ENCODE peak calls at places on chromosomes 16 and 17, in five cellular contexts. J is activated CD8-positive, alpha-beta memory T cell treated with anti-CD3 and anti-CD28 coated beads, Interleukin-2, amount 50 U/mL, for 48 hours; W is iPS-NIHi11; S is T-helper 2 cell; R is astrocyte. A is an unnamed sample.

GRCh38 chr17:55273579-55274370 is 9.0 kb downstream of the HLF start:
- DNase-seq in J (no peak), S (no peak), R (no peak), W (no peak), A (peak)

GRCh38 chr16:65773319-65773874 is 593.1 kb upstream of the CDH5 start:
- DNase-seq in W (peak), J (no peak), R (no peak), S (no peak), A (no peak)

GRCh38 chr17:12402963-12403622 is 262.6 kb upstream of the MYOCD start:
- DNase-seq in S (no peak), W (no peak), J (no peak), R (peak), A (no peak)

GRCh38 chr17:55969577-55969976 is 183.7 kb upstream of the ANKFN1 start:
- DNase-seq in R (no peak), W (no peak), S (no peak), J (no peak), A (no peak)

GRCh38 chr17:74390680-74391653 is 23.7 kb downstream of the GPR142 start:
- DNase-seq in S (no peak), R (no peak), J (no peak), W (no peak), A (no peak)

GRCh38 chr17:78484300-78485159 is 92.7 kb downstream of the DNAH17 start:
- DNase-seq in S (peak), R (no peak), W (peak), J (peak), A (no peak)

GRCh38 chr17:80688994-80689635 is 144.5 kb downstream of the RPTOR start:
- DNase-seq in W (no peak), J (no peak), R (no peak), S (no peak), A (no peak)

GRCh38 chr17:28280826-28281225 is 38.2 kb upstream of the TMEM97 start:
- DNase-seq in R (no peak), J (no peak), W (no peak), S (no peak), A (no peak)

GRCh38 chr16:10128397-10129258 is 53.6 kb downstream of the GRIN2A start:
- DNase-seq in J (no peak), S (no peak), R (no peak), W (no peak), A (no peak)

GRCh38 chr17:57246257-57246656 is 10.1 kb upstream of the MSI2 start:
- DNase-seq in W (no peak), S (no peak), J (no peak), R (no peak), A (no peak)

GRCh38 chr16:8464979-8465378 is 125.3 kb downstream of the TMEM114 start:
- DNase-seq in W (no peak), R (no peak), S (no peak), J (no peak), A (no peak)

GRCh38 chr16:23024044-23024443 is 125.2 kb downstream of the USP31 start:
- DNase-seq in S (no peak), W (no peak), J (no peak), R (no peak), A (no peak)

GRCh38 chr16:89410794-89411309 is 79.5 kb downstream of the ANKRD11 start:
- DNase-seq in W (no peak), R (peak), S (peak), J (no peak), A (peak)

GRCh38 chr17:82936768-82937171 is 96.9 kb upstream of the ZNF750 start:
- DNase-seq in R (no peak), W (no peak), J (no peak), S (no peak), A (peak)

GRCh38 chr16:50299508-50300105 is 33.3 kb downstream of the ADCY7 start:
- DNase-seq in S (no peak), J (no peak), W (no peak), R (no peak), A (no peak)

GRCh38 chr16:9946022-9946720 is 236.1 kb downstream of the GRIN2A start:
- DNase-seq in R (no peak), J (no peak), W (peak), S (no peak), A (no peak)

A was measured in left cardiac atrium.